ENCODE peak calls at places on chromosome 7, in eight cellular contexts. M, Z, Q, N, J, E, B and W are unnamed samples.

GRCh38 chr7:157657741-157658740 is 321.2 kb downstream of the DNAJB6 start:
- DNase-seq in M (no peak), Z (no peak), Q (peak; percentile 53), N (no peak), J (no peak), E (no peak), B (no peak), W (no peak)

GRCh38 chr7:141103847-141104429 is 30.1 kb downstream of the TMEM178B start:
- DNase-seq in M (no peak), Z (no peak), Q (no peak), N (no peak), J (no peak), E (no peak), B (no peak), W (no peak)

GRCh38 chr7:89264126-89264525 is 468.6 kb upstream of the TEX47 start:
- DNase-seq in M (no peak), Z (no peak), Q (no peak), N (no peak), J (no peak), E (no peak), B (no peak), W (no peak)

GRCh38 chr7:106424476-106425016 is 139.8 kb upstream of the NAMPT start:
- DNase-seq in M (no peak), Z (no peak), Q (no peak), N (no peak), J (no peak), E (no peak), B (no peak), W (no peak)

GRCh38 chr7:73966941-73967831 is 60.8 kb upstream of the ELN start:
- DNase-seq in M (no peak), Z (no peak), Q (no peak), N (no peak), J (no peak), E (no peak), B (no peak), W (no peak)

GRCh38 chr7:137395425-137395824 is 51.9 kb upstream of the PTN start:
- DNase-seq in M (peak; percentile 74), Z (no peak), Q (no peak), N (no peak), J (no peak), E (no peak), B (no peak), W (no peak)

GRCh38 chr7:101576993-101577392 is 52.1 kb downstream of the MYL10 start:
- DNase-seq in M (no peak), Z (no peak), Q (no peak), N (no peak), J (no peak), E (no peak), B (peak; percentile 34), W (no peak)

GRCh38 chr7:49800031-49800430 is 26.6 kb downstream of the VWC2 start:
- DNase-seq in M (no peak), Z (no peak), Q (no peak), N (no peak), J (no peak), E (no peak), B (no peak), W (no peak)

GRCh38 chr7:81887098-81887497 is 117.3 kb upstream of the HGF start:
- DNase-seq in M (no peak), Z (no peak), Q (no peak), N (no peak), J (no peak), E (no peak), B (no peak), W (no peak)

GRCh38 chr7:67758551-67758950 is 761.9 kb downstream of the TYW1 start:
- DNase-seq in M (no peak), Z (no peak), Q (no peak), N (no peak), J (no peak), E (no peak), B (no peak), W (no peak)

GRCh38 chr7:155276800-155277375 is 20.8 kb upstream of the INSIG1 start:
- DNase-seq in M (no peak), Z (no peak), Q (no peak), N (no peak), J (no peak), E (no peak), B (no peak), W (no peak)

GRCh38 chr7:4607321-4607729 is 74.8 kb upstream of the FOXK1 start:
- DNase-seq in M (no peak), Z (no peak), Q (no peak), N (no peak), J (no peak), E (no peak), B (no peak), W (no peak)

GRCh38 chr7:5567810-5568209 is 144.2 kb upstream of the TNRC18 start:
- DNase-seq in M (no peak), Z (no peak), Q (no peak), N (no peak), J (no peak), E (no peak), B (no peak), W (no peak)

GRCh38 chr7:122652851-122653250 is 46.1 kb downstream of the RNF133 start:
- DNase-seq in M (no peak), Z (no peak), Q (no peak), N (no peak), J (no peak), E (no peak), B (no peak), W (no peak)

GRCh38 chr7:14351167-14351566 is 361.7 kb upstream of the ETV1 start:
- DNase-seq in M (no peak), Z (no peak), Q (peak; percentile 58), N (no peak), J (no peak), E (no peak), B (no peak), W (no peak)

GRCh38 chr7:159154243-159154642 is 9.6 kb upstream of the VIPR2 start:
- DNase-seq in M (no peak), Z (no peak), Q (no peak), N (no peak), J (no peak), E (no peak), B (no peak), W (no peak)

GRCh38 chr7:138668946-138669345 is 32.2 kb downstream of the SVOPL start:
- DNase-seq in M (no peak), Z (no peak), Q (no peak), N (no peak), J (no peak), E (no peak), B (no peak), W (no peak)

GRCh38 chr7:2142386-2142785 is 90.4 kb downstream of the MAD1L1 start:
- DNase-seq in M (no peak), Z (no peak), Q (no peak), N (no peak), J (no peak), E (no peak), B (no peak), W (no peak)

GRCh38 chr7:47454066-47454950 is 127.6 kb downstream of the TNS3 start:
- DNase-seq in M (no peak), Z (no peak), Q (no peak), N (no peak), J (no peak), E (no peak), B (peak; percentile 70), W (no peak)

GRCh38 chr7:123673752-123674398 is 18.2 kb downstream of the LMOD2 start:
- DNase-seq in M (no peak), Z (no peak), Q (no peak), N (no peak), J (no peak), E (no peak), B (no peak), W (no peak)

GRCh38 chr7:84245831-84246230 is 51.2 kb upstream of the SEMA3A start:
- DNase-seq in M (no peak), Z (no peak), Q (peak; percentile 54), N (no peak), J (no peak), E (no peak), B (no peak), W (no peak)

GRCh38 chr7:17680026-17680425 is 260.3 kb downstream of the SNX13 start:
- DNase-seq in M (no peak), Z (peak; percentile 44), Q (no peak), N (no peak), J (no peak), E (no peak), B (peak; percentile 93), W (no peak)

GRCh38 chr7:131381069-131381838 is 53.6 kb downstream of the MKLN1 start:
- DNase-seq in M (no peak), Z (no peak), Q (no peak), N (no peak), J (no peak), E (no peak), B (peak; percentile 77), W (no peak)

GRCh38 chr7:100400656-100401055 is 27.4 kb downstream of the PILRA start:
- DNase-seq in M (no peak), Z (no peak), Q (no peak), N (no peak), J (no peak), E (no peak), B (peak; percentile 22), W (no peak)

GRCh38 chr7:95180-95862 is 97.0 kb upstream of the FAM20C start:
- DNase-seq in M (no peak), Z (no peak), Q (no peak), N (no peak), J (no peak), E (no peak), B (no peak), W (no peak)

GRCh38 chr7:30665449-30665848 is 16.8 kb downstream of the CRHR2 start:
- DNase-seq in M (peak; percentile 82), Z (no peak), Q (no peak), N (no peak), J (no peak), E (no peak), B (no peak), W (no peak)

GRCh38 chr7:46214526-46214925 is 293.5 kb upstream of the IGFBP3 start:
- DNase-seq in M (no peak), Z (no peak), Q (no peak), N (no peak), J (no peak), E (no peak), B (no peak), W (no peak)

GRCh38 chr7:2720024-2720423 is 32.0 kb downstream of the AMZ1 start:
- DNase-seq in M (no peak), Z (no peak), Q (peak; percentile 33), N (no peak), J (no peak), E (no peak), B (no peak), W (no peak)

GRCh38 chr7:11701829-11702560 is 130.0 kb downstream of the THSD7A start:
- DNase-seq in M (no peak), Z (no peak), Q (no peak), N (no peak), J (no peak), E (no peak), B (no peak), W (no peak)

GRCh38 chr7:155526225-155526624 is 20.1 kb downstream of the CNPY1 start:
- DNase-seq in M (no peak), Z (no peak), Q (no peak), N (no peak), J (no peak), E (no peak), B (no peak), W (no peak)

GRCh38 chr7:1463685-1464223 is 4.5 kb upstream of the MICALL2 start:
- DNase-seq in M (no peak), Z (no peak), Q (no peak), N (no peak), J (no peak), E (no peak), B (no peak), W (no peak)

GRCh38 chr7:19106308-19107141 is 10.9 kb downstream of the TWIST1 start:
- DNase-seq in M (no peak), Z (no peak), Q (no peak), N (no peak), J (no peak), E (no peak), B (peak; percentile 70), W (no peak)